ENCODE peak calls at places on chromosomes 11 and 22, in four cellular contexts. T is HL-60, Y is K562, E is GM12878. V is an unnamed sample.

GRCh38 chr11:124916370-124916710 is 2.7 kb upstream of the HEPN1 start:
- DNase-seq in T (no peak), Y (no peak), E (no peak), V (no peak)

GRCh38 chr11:26841818-26842457 is 120.1 kb upstream of the SLC5A12 start:
- DNase-seq in T (no peak), Y (no peak), E (no peak), V (no peak)

GRCh38 chr11:132361011-132361550 is 990.7 kb downstream of the NTM start:
- DNase-seq in T (no peak), Y (no peak), E (no peak), V (no peak)

GRCh38 chr22:21022507-21022906 is 7.5 kb downstream of the P2RX6 start:
- DNase-seq in T (no peak), Y (no peak), E (no peak), V (no peak)

GRCh38 chr11:117180020-117180419 is 1.5 kb downstream of the SIDT2 start:
- DNase-seq in T (no peak), Y (no peak), E (no peak), V (no peak)

GRCh38 chr11:119436715-119437114 is 13.7 kb upstream of the THY1 start:
- DNase-seq in T (no peak), Y (no peak), E (no peak), V (no peak)

GRCh38 chr22:29972121-29972520 is 89.1 kb downstream of the MTMR3 start:
- DNase-seq in T (no peak), Y (no peak), E (no peak), V (no peak)

GRCh38 chr11:126703661-126704060 is 296.9 kb downstream of the KIRREL3 start:
- DNase-seq in T (no peak), Y (no peak), E (no peak), V (no peak)

GRCh38 chr11:10208045-10208674 is 85.9 kb downstream of the SBF2 start:
- DNase-seq in T (no peak), Y (peak), E (peak), V (no peak)

DNA sequence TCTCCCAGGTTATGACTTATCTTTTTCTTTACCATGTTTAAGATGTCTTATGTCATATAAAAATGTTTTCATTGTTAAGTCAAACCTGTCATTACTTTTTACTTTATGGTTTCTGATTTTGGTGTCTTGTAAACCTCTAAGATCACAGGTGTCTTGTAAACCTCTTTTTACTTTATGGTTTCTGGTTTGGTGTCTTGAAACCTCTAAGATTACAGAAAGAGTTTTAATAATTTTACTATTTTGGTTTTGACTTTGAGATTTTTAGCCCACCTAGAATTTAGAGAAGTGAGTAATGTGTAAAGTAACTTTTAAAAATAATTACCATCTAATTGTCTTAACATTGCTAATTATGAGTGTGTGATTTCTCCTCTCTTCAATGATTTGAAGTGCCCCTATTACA is 2.6 kb downstream of the CSF2RB start:
- DNase-seq in T (no peak), Y (no peak), E (no peak), V (no peak)
- TF ChIP-seq POLR2AphosphoS5 in T (no peak), Y (no peak), E (no peak), V (no peak)

GRCh38 chr11:24588075-24588474 is 91.2 kb downstream of the LUZP2 start:
- DNase-seq in T (no peak), Y (no peak), E (no peak), V (no peak)

GRCh38 chr11:24592342-24592741 is 95.5 kb downstream of the LUZP2 start:
- DNase-seq in T (no peak), Y (no peak), E (no peak), V (no peak)

GRCh38 chr11:24585192-24585591 is 88.3 kb downstream of the LUZP2 start:
- DNase-seq in T (no peak), Y (no peak), E (no peak), V (no peak)

GRCh38 chr11:24589064-24589463 is 92.2 kb downstream of the LUZP2 start:
- DNase-seq in T (no peak), Y (no peak), E (no peak), V (no peak)

DNA sequence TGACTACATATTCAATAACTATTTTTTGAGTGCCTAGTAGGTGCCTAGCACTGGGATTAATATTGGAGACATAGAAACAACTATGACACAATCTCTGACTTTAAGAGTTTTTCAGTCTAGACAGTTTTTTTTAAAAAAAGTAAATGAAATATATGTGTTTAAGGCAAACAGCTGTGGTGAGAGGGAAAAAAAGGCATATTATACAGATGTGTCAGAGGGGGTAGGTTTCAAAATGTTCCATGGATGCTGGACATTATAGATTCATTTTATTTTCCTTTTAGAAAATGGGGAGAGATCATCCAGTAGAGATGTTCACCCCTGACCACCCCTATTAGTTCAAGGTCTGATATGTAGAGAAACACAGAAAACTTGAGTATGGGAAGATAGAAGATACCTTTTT is 90.8 kb downstream of the LUZP2 start:
- DNase-seq in T (no peak), Y (no peak), E (no peak), V (no peak)
- TF ChIP-seq SPI1 in T (no peak), Y (no peak), E (no peak), V (no peak)

DNA sequence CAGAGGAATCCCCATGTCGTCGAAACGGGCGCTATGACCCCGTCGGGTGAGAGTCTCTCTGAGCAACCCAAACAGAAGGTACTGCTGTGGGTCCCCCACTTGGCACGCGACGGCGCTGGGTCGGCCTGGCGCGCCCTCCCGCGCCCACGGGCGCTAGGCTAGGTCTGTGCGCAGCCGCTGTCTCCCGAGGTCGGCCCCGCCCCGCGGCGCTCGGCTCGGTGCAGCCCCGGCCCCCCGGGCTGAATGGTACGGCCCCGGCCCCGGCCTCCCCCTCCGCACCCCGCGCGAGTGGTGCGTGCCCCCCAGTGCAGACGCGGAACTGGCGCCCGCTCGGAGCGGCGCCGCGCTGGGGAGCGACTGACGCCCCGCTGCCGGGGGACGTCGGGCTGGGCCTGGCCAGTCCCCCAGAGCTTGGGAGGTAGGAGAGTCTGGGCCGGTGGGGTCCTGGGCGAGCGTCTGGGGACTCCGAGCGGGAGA is at the start of gene MADD:
- DNase-seq in T (peak), Y (peak), E (peak), V (peak)
- TF ChIP-seq POLR2AphosphoS5 in T (no peak), Y (peak), E (peak), V (peak)

GRCh38 chr11:62713343-62713742 is 5.9 kb downstream of the GNG3 start:
- DNase-seq in T (no peak), Y (peak), E (no peak), V (no peak)
- TF ChIP-seq SPI1 in T (no peak), Y (no peak), E (no peak), V (no peak)

GRCh38 chr11:75715688-75716087 is 1.9 kb upstream of the MOGAT2 start:
- DNase-seq in T (no peak), Y (no peak), E (no peak), V (no peak)
- TF ChIP-seq POLR2AphosphoS5 in T (no peak), Y (no peak), E (no peak), V (no peak)

V was measured in GM12891.